ENCODE peak calls at places on chromosomes 13 and 19, in four cellular contexts. One of them, this sample, is unnamed.

GRCh38 chr13:96967248-96967745 is 27.0 kb downstream of the OXGR1 start:
- DNase-seq in HepG2: peak
- DNase-seq in A549: peak
- DNase-seq in GM12878: no peak
- DNase-seq in this sample: no peak

GRCh38 chr13:67150608-67151007 is 79.5 kb downstream of the PCDH9 start:
- DNase-seq in HepG2: no peak
- DNase-seq in A549: no peak
- DNase-seq in GM12878: no peak
- DNase-seq in this sample: no peak

GRCh38 chr13:24890256-24890655 is 126.3 kb downstream of the RNF17 start:
- DNase-seq in HepG2: no peak
- DNase-seq in A549: no peak
- DNase-seq in GM12878: no peak
- DNase-seq in this sample: no peak

GRCh38 chr13:21478881-21479808 is 20.0 kb upstream of the ZDHHC20 start:
- DNase-seq in HepG2: peak
- DNase-seq in A549: peak
- DNase-seq in GM12878: no peak
- DNase-seq in this sample: peak

GRCh38 chr19:13804830-13805683 is 9.8 kb downstream of the ZSWIM4 start:
- DNase-seq in HepG2: peak
- DNase-seq in A549: no peak
- DNase-seq in GM12878: no peak
- DNase-seq in this sample: no peak

GRCh38 chr19:47644743-47645499 is 36.0 kb downstream of the BICRA start:
- DNase-seq in HepG2: no peak
- DNase-seq in A549: no peak
- DNase-seq in GM12878: no peak
- DNase-seq in this sample: no peak

GRCh38 chr13:76672422-76672821 is 213.8 kb downstream of the KCTD12 start:
- DNase-seq in HepG2: no peak
- DNase-seq in A549: no peak
- DNase-seq in GM12878: no peak
- DNase-seq in this sample: no peak

GRCh38 chr13:41017744-41018582 is 1.2 kb downstream of the ELF1 start:
- DNase-seq in HepG2: peak
- DNase-seq in A549: peak
- DNase-seq in GM12878: no peak
- DNase-seq in this sample: peak

GRCh38 chr19:8069116-8069973 is 16.8 kb downstream of the CCL25 start:
- DNase-seq in HepG2: no peak
- DNase-seq in A549: peak
- DNase-seq in GM12878: no peak
- DNase-seq in this sample: peak

GRCh38 chr13:26022538-26023292 is 29.1 kb downstream of the SHISA2 start:
- DNase-seq in HepG2: no peak
- DNase-seq in A549: peak
- DNase-seq in GM12878: no peak
- DNase-seq in this sample: peak

GRCh38 chr19:54317965-54318240 is 4.9 kb upstream of the LILRA5 start:
- DNase-seq in HepG2: no peak
- DNase-seq in A549: no peak
- DNase-seq in GM12878: no peak
- DNase-seq in this sample: no peak

GRCh38 chr13:21671793-21672680 is 1.2 kb downstream of the FGF9 start:
- DNase-seq in HepG2: no peak
- DNase-seq in A549: no peak
- DNase-seq in GM12878: no peak
- DNase-seq in this sample: no peak

GRCh38 chr13:110556224-110556606 is 5.3 kb downstream of the RAB20 start:
- DNase-seq in HepG2: no peak
- DNase-seq in A549: no peak
- DNase-seq in GM12878: no peak
- DNase-seq in this sample: no peak

GRCh38 chr13:50576156-50576555 is 267.3 kb downstream of the DLEU7 start:
- DNase-seq in HepG2: no peak
- DNase-seq in A549: no peak
- DNase-seq in GM12878: no peak
- DNase-seq in this sample: no peak

GRCh38 chr19:17294051-17294891 is 9.0 kb downstream of the ABHD8 start:
- DNase-seq in HepG2: no peak
- DNase-seq in A549: peak
- DNase-seq in GM12878: no peak
- DNase-seq in this sample: peak

GRCh38 chr13:23956106-23956505 is 58.8 kb upstream of the C1QTNF9B start:
- DNase-seq in HepG2: no peak
- DNase-seq in A549: peak
- DNase-seq in GM12878: no peak
- DNase-seq in this sample: no peak

GRCh38 chr19:56689198-56689597 is 17.6 kb upstream of the ZNF835 start:
- DNase-seq in HepG2: no peak
- DNase-seq in A549: no peak
- DNase-seq in GM12878: no peak
- DNase-seq in this sample: no peak

GRCh38 chr19:55377356-55378131 is 918 bp downstream of the TMEM190 start:
- DNase-seq in HepG2: peak
- DNase-seq in A549: no peak
- DNase-seq in GM12878: no peak
- DNase-seq in this sample: no peak

GRCh38 chr19:48745208-48745995 is 1.3 kb downstream of the IZUMO1 start:
- DNase-seq in HepG2: peak
- DNase-seq in A549: peak
- DNase-seq in GM12878: no peak
- DNase-seq in this sample: peak

GRCh38 chr13:72726721-72727416 is 560 bp downstream of the MZT1 start:
- DNase-seq in HepG2: peak
- DNase-seq in A549: peak
- DNase-seq in GM12878: no peak
- DNase-seq in this sample: peak

GRCh38 chr13:31100721-31101120 is 61.0 kb downstream of the HSPH1 start:
- DNase-seq in HepG2: no peak
- DNase-seq in A549: no peak
- DNase-seq in GM12878: no peak
- DNase-seq in this sample: no peak

GRCh38 chr19:2032296-2032941 is 16.9 kb upstream of the BTBD2 start:
- DNase-seq in HepG2: no peak
- DNase-seq in A549: peak
- DNase-seq in GM12878: no peak
- DNase-seq in this sample: peak

GRCh38 chr19:40392894-40393517 is 3.0 kb upstream of the HIPK4 start:
- DNase-seq in HepG2: peak
- DNase-seq in A549: peak
- DNase-seq in GM12878: no peak
- DNase-seq in this sample: no peak

GRCh38 chr19:13176345-13176744 is 26.1 kb downstream of the IER2 start:
- DNase-seq in HepG2: no peak
- DNase-seq in A549: no peak
- DNase-seq in GM12878: no peak
- DNase-seq in this sample: no peak

GRCh38 chr13:23547000-23547590 is 23.1 kb upstream of the TNFRSF19 start:
- DNase-seq in HepG2: no peak
- DNase-seq in A549: no peak
- DNase-seq in GM12878: no peak
- DNase-seq in this sample: no peak

GRCh38 chr13:111093634-111094033 is 21.5 kb upstream of the ARHGEF7 start:
- DNase-seq in HepG2: no peak
- DNase-seq in A549: no peak
- DNase-seq in GM12878: no peak
- DNase-seq in this sample: no peak

GRCh38 chr13:83327091-83327490 is 555.2 kb downstream of the SLITRK1 start:
- DNase-seq in HepG2: no peak
- DNase-seq in A549: no peak
- DNase-seq in GM12878: no peak
- DNase-seq in this sample: no peak
- TF ChIP-seq MAX in HepG2: no peak
- TF ChIP-seq MAX in A549: no peak
- TF ChIP-seq MAX in GM12878: no peak
- TF ChIP-seq MAX in this sample: no peak

GRCh38 chr19:4278010-4278409 is 1.1 kb upstream of the SHD start:
- DNase-seq in HepG2: no peak
- DNase-seq in A549: no peak
- DNase-seq in GM12878: no peak
- DNase-seq in this sample: no peak
- TF ChIP-seq MYC in HepG2: no peak
- TF ChIP-seq MYC in A549: no peak
- TF ChIP-seq MYC in GM12878: no peak
- TF ChIP-seq MYC in this sample: no peak

GRCh38 chr13:95870421-95870820 is 182.8 kb downstream of the UGGT2 start:
- DNase-seq in HepG2: no peak
- DNase-seq in A549: no peak
- DNase-seq in GM12878: no peak
- DNase-seq in this sample: no peak

GRCh38 chr13:95862401-95862800 is 185.5 kb downstream of the DNAJC3 start:
- DNase-seq in HepG2: no peak
- DNase-seq in A549: no peak
- DNase-seq in GM12878: no peak
- DNase-seq in this sample: no peak

GRCh38 chr13:95865080-95865597 is 188.1 kb downstream of the UGGT2 start:
- DNase-seq in HepG2: no peak
- DNase-seq in A549: no peak
- DNase-seq in GM12878: no peak
- DNase-seq in this sample: no peak
- TF ChIP-seq CTCF in HepG2: no peak
- TF ChIP-seq CTCF in A549: no peak
- TF ChIP-seq CTCF in GM12878: no peak
- TF ChIP-seq CTCF in this sample: no peak

DNA sequence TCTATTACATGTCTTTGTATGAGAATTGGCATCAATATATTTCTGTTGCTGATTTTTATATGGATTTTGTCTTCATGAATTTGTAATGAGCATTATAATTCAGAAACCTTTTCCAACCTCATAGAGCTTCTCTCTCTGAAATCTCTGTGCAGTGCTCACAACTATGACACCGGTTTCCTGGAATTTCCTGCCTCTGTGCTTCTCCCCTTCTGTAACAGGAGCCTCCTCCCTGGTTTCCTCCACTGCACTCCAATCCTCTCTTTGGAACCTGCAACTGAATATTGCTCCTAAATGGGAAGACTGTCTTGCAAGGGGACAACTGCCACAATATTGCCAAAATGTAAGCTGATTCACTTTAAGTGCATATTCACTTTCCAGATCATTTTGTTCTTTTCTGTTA is 1147.9 kb downstream of the UQCRFS1 start:
- DNase-seq in HepG2: no peak
- DNase-seq in A549: no peak
- DNase-seq in GM12878: no peak
- DNase-seq in this sample: no peak
- TF ChIP-seq MAX in HepG2: no peak
- TF ChIP-seq MAX in A549: no peak
- TF ChIP-seq MAX in GM12878: no peak
- TF ChIP-seq MAX in this sample: no peak

GRCh38 chr19:58053480-58054156 is 5.5 kb upstream of the ZNF135 start:
- DNase-seq in HepG2: no peak
- DNase-seq in A549: no peak
- DNase-seq in GM12878: no peak
- DNase-seq in this sample: no peak

GRCh38 chr19:58056861-58057260 is 2.2 kb upstream of the ZNF135 start:
- DNase-seq in HepG2: no peak
- DNase-seq in A549: no peak
- DNase-seq in GM12878: no peak
- DNase-seq in this sample: no peak

GRCh38 chr19:58055483-58055874 is 3.6 kb upstream of the ZNF135 start:
- DNase-seq in HepG2: no peak
- DNase-seq in A549: no peak
- DNase-seq in GM12878: no peak
- DNase-seq in this sample: no peak

GRCh38 chr19:58056261-58056660 is 2.8 kb upstream of the ZNF135 start:
- DNase-seq in HepG2: no peak
- DNase-seq in A549: no peak
- DNase-seq in GM12878: no peak
- DNase-seq in this sample: no peak

GRCh38 chr19:58054792-58055482 is 4.1 kb upstream of the ZNF135 start:
- DNase-seq in HepG2: no peak
- DNase-seq in A549: no peak
- DNase-seq in GM12878: no peak
- DNase-seq in this sample: no peak
- TF ChIP-seq MYC in HepG2: no peak
- TF ChIP-seq MYC in A549: no peak
- TF ChIP-seq MYC in GM12878: no peak
- TF ChIP-seq MYC in this sample: no peak